ENCODE peak calls at places on chromosome 2, in five cellular contexts. L, G, O, Y and C are unnamed samples.

GRCh38 chr2:189379287-189379630 is 62.0 kb upstream of the WDR75 start:
- DNase-seq in L (no peak), G (no peak), O (no peak), Y (no peak), C (no peak)

GRCh38 chr2:10159086-10159485 is 36.5 kb downstream of the RRM2 start:
- DNase-seq in L (peak), G (no peak), O (no peak), Y (no peak), C (no peak)

GRCh38 chr2:138298900-138299299 is 202.7 kb upstream of the SPOPL start:
- DNase-seq in L (no peak), G (no peak), O (no peak), Y (no peak), C (no peak)

GRCh38 chr2:30217644-30218361 is 13.5 kb upstream of the LBH start:
- DNase-seq in L (no peak), G (no peak), O (peak), Y (no peak), C (no peak)

GRCh38 chr2:19810148-19810547 is 91.6 kb downstream of the TTC32 start:
- DNase-seq in L (no peak), G (no peak), O (no peak), Y (no peak), C (no peak)

GRCh38 chr2:53610260-53610659 is 157.3 kb upstream of the CHAC2 start:
- DNase-seq in L (no peak), G (no peak), O (no peak), Y (no peak), C (no peak)

GRCh38 chr2:191038741-191039140 is 24.8 kb upstream of the STAT1 start:
- DNase-seq in L (no peak), G (no peak), O (no peak), Y (no peak), C (no peak)

GRCh38 chr2:46767706-46768105 is 147.9 kb downstream of the MCFD2 start:
- DNase-seq in L (no peak), G (no peak), O (no peak), Y (no peak), C (no peak)

GRCh38 chr2:16717477-16717876 is 51.8 kb upstream of the CYRIA start:
- DNase-seq in L (no peak), G (no peak), O (no peak), Y (no peak), C (no peak)

GRCh38 chr2:213544940-213545339 is 260.7 kb downstream of the SPAG16 start:
- DNase-seq in L (no peak), G (no peak), O (no peak), Y (no peak), C (no peak)

GRCh38 chr2:199602896-199603482 is 145.2 kb upstream of the SATB2 start:
- DNase-seq in L (no peak), G (no peak), O (no peak), Y (no peak), C (no peak)

GRCh38 chr2:233417282-233417681 is 63.0 kb downstream of the DGKD start:
- DNase-seq in L (no peak), G (no peak), O (no peak), Y (no peak), C (no peak)